ENCODE peak calls at places on chromosomes 7 and 10, in five cellular contexts. One of them, this sample, is unnamed.

GRCh38 chr7:70193514-70193913 is 595.2 kb downstream of the AUTS2 start:
- DNase-seq in dorsolateral prefrontal cortex: no peak
- DNase-seq in lower lobe of right lung: no peak
- DNase-seq in activated CD8-positive, alpha-beta T cell treated with anti-CD3 and anti-CD28 coated beads for 36 hours: peak; percentile 2
- DNase-seq in osteoblast: peak; percentile 58
- DNase-seq in this sample: no peak

GRCh38 chr7:85095357-85095756 is 91.5 kb downstream of the SEMA3D start:
- DNase-seq in lower lobe of right lung: no peak
- DNase-seq in activated CD8-positive, alpha-beta T cell treated with anti-CD3 and anti-CD28 coated beads for 36 hours: no peak
- DNase-seq in osteoblast: no peak
- DNase-seq in dorsolateral prefrontal cortex: no peak
- DNase-seq in this sample: no peak

GRCh38 chr10:98357208-98357836 is 57.7 kb downstream of the PYROXD2 start:
- DNase-seq in dorsolateral prefrontal cortex: no peak
- DNase-seq in osteoblast: no peak
- DNase-seq in activated CD8-positive, alpha-beta T cell treated with anti-CD3 and anti-CD28 coated beads for 36 hours: no peak
- DNase-seq in lower lobe of right lung: no peak
- DNase-seq in this sample: no peak

GRCh38 chr7:43750016-43750887 is 8.2 kb upstream of the BLVRA start:
- DNase-seq in osteoblast: no peak
- DNase-seq in activated CD8-positive, alpha-beta T cell treated with anti-CD3 and anti-CD28 coated beads for 36 hours: no peak
- DNase-seq in lower lobe of right lung: no peak
- DNase-seq in dorsolateral prefrontal cortex: no peak
- DNase-seq in this sample: no peak

GRCh38 chr7:94284120-94284519 is 110.6 kb upstream of the COL1A2 start:
- DNase-seq in lower lobe of right lung: no peak
- DNase-seq in dorsolateral prefrontal cortex: no peak
- DNase-seq in activated CD8-positive, alpha-beta T cell treated with anti-CD3 and anti-CD28 coated beads for 36 hours: no peak
- DNase-seq in osteoblast: no peak
- DNase-seq in this sample: no peak

GRCh38 chr10:74988787-74989574 is 122.5 kb upstream of the SAMD8 start:
- DNase-seq in activated CD8-positive, alpha-beta T cell treated with anti-CD3 and anti-CD28 coated beads for 36 hours: no peak
- DNase-seq in lower lobe of right lung: no peak
- DNase-seq in dorsolateral prefrontal cortex: no peak
- DNase-seq in osteoblast: no peak
- DNase-seq in this sample: peak; percentile 29

GRCh38 chr7:99243751-99244337 is 28.8 kb upstream of the MYH16 start:
- DNase-seq in lower lobe of right lung: no peak
- DNase-seq in osteoblast: no peak
- DNase-seq in activated CD8-positive, alpha-beta T cell treated with anti-CD3 and anti-CD28 coated beads for 36 hours: no peak
- DNase-seq in dorsolateral prefrontal cortex: no peak
- DNase-seq in this sample: no peak

GRCh38 chr10:30999084-30999712 is 32.5 kb downstream of the ZNF438 start:
- DNase-seq in dorsolateral prefrontal cortex: no peak
- DNase-seq in activated CD8-positive, alpha-beta T cell treated with anti-CD3 and anti-CD28 coated beads for 36 hours: peak; percentile 10
- DNase-seq in osteoblast: peak; percentile 61
- DNase-seq in lower lobe of right lung: no peak
- DNase-seq in this sample: no peak

GRCh38 chr10:76311752-76312699 is 880.6 kb downstream of the LRMDA start:
- DNase-seq in lower lobe of right lung: no peak
- DNase-seq in dorsolateral prefrontal cortex: no peak
- DNase-seq in osteoblast: no peak
- DNase-seq in activated CD8-positive, alpha-beta T cell treated with anti-CD3 and anti-CD28 coated beads for 36 hours: peak; percentile 14
- DNase-seq in this sample: no peak

DNA sequence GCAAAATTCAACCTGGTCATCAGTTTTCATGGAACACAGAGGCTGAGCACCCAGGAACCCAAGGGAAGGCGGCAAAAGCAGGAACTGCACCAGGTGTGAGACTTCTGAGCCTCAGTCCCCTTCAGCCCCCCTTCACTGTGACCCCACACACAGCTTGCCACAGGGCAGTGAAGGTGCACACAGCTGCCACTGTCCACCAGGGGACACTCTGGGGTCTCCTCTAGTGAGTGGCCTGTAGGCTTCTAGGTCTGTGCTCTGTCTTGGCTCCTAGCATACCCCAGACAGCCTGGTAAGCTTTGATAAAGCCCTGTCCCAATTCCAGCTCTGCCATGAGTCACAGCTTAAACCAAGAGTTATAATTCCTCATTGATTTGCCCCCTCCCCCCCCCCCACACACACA is 12.1 kb downstream of the KCNH2 start:
- DNase-seq in activated CD8-positive, alpha-beta T cell treated with anti-CD3 and anti-CD28 coated beads for 36 hours: no peak
- DNase-seq in osteoblast: no peak
- DNase-seq in dorsolateral prefrontal cortex: no peak
- DNase-seq in lower lobe of right lung: no peak
- DNase-seq in this sample: no peak
- TF ChIP-seq CTCF in activated CD8-positive, alpha-beta T cell treated with anti-CD3 and anti-CD28 coated beads for 36 hours: no peak
- TF ChIP-seq CTCF in osteoblast: no peak
- TF ChIP-seq CTCF in dorsolateral prefrontal cortex: peak; percentile 31
- TF ChIP-seq CTCF in lower lobe of right lung: peak; percentile 17
- TF ChIP-seq CTCF in this sample: no peak

DNA sequence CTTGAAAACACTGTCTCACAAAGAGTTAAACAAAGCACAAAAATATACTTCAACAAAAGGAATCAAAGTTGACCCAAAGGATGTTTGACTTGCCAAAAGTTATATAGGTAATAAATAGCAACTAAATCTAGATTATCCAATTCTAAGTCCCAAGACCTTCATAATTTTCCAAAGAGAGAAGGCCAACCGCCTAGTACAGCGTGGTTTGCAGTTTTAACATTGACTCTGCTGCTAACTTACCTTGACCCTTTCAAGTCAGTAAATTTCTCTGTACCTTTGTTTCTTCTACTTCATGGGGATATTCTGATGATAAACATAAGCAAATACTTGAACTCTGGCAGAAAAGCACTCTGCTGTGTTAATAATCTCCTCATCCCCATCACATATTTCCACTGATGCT is 1.9 kb upstream of the GPR22 start:
- DNase-seq in lower lobe of right lung: no peak
- DNase-seq in osteoblast: no peak
- DNase-seq in dorsolateral prefrontal cortex: no peak
- DNase-seq in activated CD8-positive, alpha-beta T cell treated with anti-CD3 and anti-CD28 coated beads for 36 hours: no peak
- DNase-seq in this sample: no peak
- TF ChIP-seq CTCF in lower lobe of right lung: no peak
- TF ChIP-seq CTCF in osteoblast: no peak
- TF ChIP-seq CTCF in dorsolateral prefrontal cortex: no peak
- TF ChIP-seq CTCF in activated CD8-positive, alpha-beta T cell treated with anti-CD3 and anti-CD28 coated beads for 36 hours: no peak
- TF ChIP-seq CTCF in this sample: no peak

DNA sequence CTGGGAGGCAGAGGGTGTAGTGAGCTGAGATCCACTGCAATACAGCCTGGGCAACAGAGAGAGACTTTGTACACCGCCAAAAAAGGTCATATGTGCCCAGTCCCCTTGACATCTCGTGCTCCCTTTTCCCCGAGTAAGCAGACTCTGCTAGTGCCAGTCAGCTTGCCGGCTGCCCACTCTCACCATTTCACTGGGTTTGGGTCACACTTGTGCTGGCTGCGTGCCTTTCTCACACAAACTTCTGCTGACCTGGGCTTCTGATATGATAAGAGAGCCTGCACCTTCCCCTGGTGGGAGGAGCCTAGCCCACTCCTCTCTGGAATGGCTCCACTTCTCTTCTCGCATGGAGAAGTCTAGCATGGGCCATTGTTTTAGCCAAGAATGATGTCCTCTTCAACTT is 53.4 kb downstream of the MPP7 start:
- DNase-seq in osteoblast: no peak
- DNase-seq in activated CD8-positive, alpha-beta T cell treated with anti-CD3 and anti-CD28 coated beads for 36 hours: no peak
- DNase-seq in lower lobe of right lung: no peak
- DNase-seq in dorsolateral prefrontal cortex: no peak
- DNase-seq in this sample: no peak
- TF ChIP-seq CTCF in osteoblast: no peak
- TF ChIP-seq CTCF in activated CD8-positive, alpha-beta T cell treated with anti-CD3 and anti-CD28 coated beads for 36 hours: no peak
- TF ChIP-seq CTCF in lower lobe of right lung: no peak
- TF ChIP-seq CTCF in dorsolateral prefrontal cortex: no peak
- TF ChIP-seq CTCF in this sample: no peak

DNA sequence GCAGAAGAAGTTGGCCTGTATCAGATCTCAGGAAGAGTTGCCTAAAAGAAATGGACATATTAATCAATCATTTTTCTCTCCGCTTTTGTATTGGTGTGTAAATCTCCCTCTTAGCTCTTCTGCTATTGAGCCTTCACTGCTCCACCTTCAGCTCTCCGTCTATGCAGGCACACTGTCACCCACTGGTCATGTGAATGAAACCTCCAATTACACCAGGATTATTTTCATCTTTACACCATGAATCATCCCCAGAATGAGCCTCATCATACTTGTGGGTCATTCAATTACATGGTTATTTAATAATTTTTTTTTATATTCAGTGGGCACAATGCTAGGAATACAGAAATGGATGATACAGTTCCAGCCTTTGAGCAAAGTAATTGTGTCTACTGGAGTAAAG is 92.6 kb downstream of the LRRC4 start:
- DNase-seq in dorsolateral prefrontal cortex: peak; percentile 28
- DNase-seq in activated CD8-positive, alpha-beta T cell treated with anti-CD3 and anti-CD28 coated beads for 36 hours: no peak
- DNase-seq in osteoblast: peak; percentile 89
- DNase-seq in lower lobe of right lung: no peak
- DNase-seq in this sample: no peak
- TF ChIP-seq CTCF in dorsolateral prefrontal cortex: no peak
- TF ChIP-seq CTCF in activated CD8-positive, alpha-beta T cell treated with anti-CD3 and anti-CD28 coated beads for 36 hours: no peak
- TF ChIP-seq CTCF in osteoblast: peak; percentile 33
- TF ChIP-seq CTCF in lower lobe of right lung: no peak
- TF ChIP-seq CTCF in this sample: peak; percentile 23